ENCODE peak calls at places on chromosome 1, in ten cellular contexts. Z, V, N, U, T, D, P, B, H and O are unnamed samples.

GRCh38 chr1:23848673-23849616 is 19.1 kb downstream of the FUCA1 start:
- DNase-seq in Z (no peak), V (no peak), N (no peak), U (no peak), T (no peak), D (no peak), P (no peak), B (no peak), H (no peak), O (no peak)

GRCh38 chr1:246583448-246584185 is 17.4 kb downstream of the CNST start:
- DNase-seq in Z (no peak), V (no peak), N (no peak), U (no peak), T (no peak), D (no peak), P (no peak), B (no peak), H (no peak), O (peak; percentile 71)

GRCh38 chr1:82449671-82450070 is 648.9 kb downstream of the ADGRL2 start:
- DNase-seq in Z (no peak), V (no peak), N (peak; percentile 73), U (no peak), T (no peak), D (peak; percentile 25), P (no peak), B (no peak), H (no peak), O (peak; percentile 63)

GRCh38 chr1:230632273-230632873 is 9.9 kb upstream of the COG2 start:
- DNase-seq in Z (no peak), V (peak; percentile 33), N (peak; percentile 26), U (peak; percentile 29), T (no peak), D (peak; percentile 70), P (no peak), B (no peak), H (peak; percentile 40), O (peak; percentile 62)

GRCh38 chr1:202821467-202821866 is 10.7 kb downstream of the PCAT6 start:
- DNase-seq in Z (no peak), V (no peak), N (no peak), U (peak; percentile 62), T (no peak), D (no peak), P (no peak), B (no peak), H (no peak), O (peak; percentile 49)

GRCh38 chr1:22579541-22580155 is 16.4 kb downstream of the EPHA8 start:
- DNase-seq in Z (peak; percentile 46), V (no peak), N (no peak), U (no peak), T (no peak), D (no peak), P (no peak), B (no peak), H (peak; percentile 47), O (no peak)

GRCh38 chr1:228206582-228207351 is 1.1 kb upstream of the OBSCN start:
- DNase-seq in Z (no peak), V (no peak), N (no peak), U (no peak), T (peak; percentile 48), D (no peak), P (no peak), B (no peak), H (no peak), O (no peak)

GRCh38 chr1:19635646-19636045 is 8.5 kb upstream of the NBL1 start:
- DNase-seq in Z (no peak), V (no peak), N (no peak), U (no peak), T (no peak), D (no peak), P (no peak), B (no peak), H (no peak), O (no peak)

DNA sequence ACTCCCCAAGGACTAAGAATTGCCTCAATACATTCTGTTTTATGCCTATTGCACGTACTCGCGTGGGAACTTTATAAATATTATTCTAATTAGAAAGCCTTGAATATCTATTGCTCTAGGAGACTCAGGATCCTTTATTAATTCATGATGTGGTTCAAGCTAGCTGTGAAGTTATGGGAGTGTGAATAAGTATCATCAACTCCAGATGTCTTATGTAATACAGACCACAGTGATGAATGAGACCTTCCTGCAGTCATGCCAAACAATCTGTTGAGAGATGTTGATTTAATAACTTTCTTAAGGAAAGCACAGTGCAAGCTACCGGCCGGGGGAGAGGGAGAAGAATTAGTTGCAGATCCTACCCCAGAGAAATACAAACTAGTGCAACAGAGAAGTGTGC is 519.2 kb upstream of the ZP4 start:
- DNase-seq in Z (no peak), V (no peak), N (peak; percentile 74), U (peak; percentile 6), T (no peak), D (no peak), P (no peak), B (no peak), H (no peak), O (peak; percentile 81)
- TF ChIP-seq CTCF in Z (no peak), V (no peak), N (no peak), U (no peak), T (no peak), D (no peak), P (no peak), B (no peak), H (no peak), O (no peak)

GRCh38 chr1:8239039-8239305 is 78.9 kb upstream of the SLC45A1 start:
- DNase-seq in Z (peak; percentile 20), V (no peak), N (peak; percentile 46), U (no peak), T (no peak), D (no peak), P (no peak), B (peak; percentile 67), H (no peak), O (peak; percentile 79)
- TF ChIP-seq CTCF in Z (peak; percentile 48), V (no peak), N (peak; percentile 57), U (peak; percentile 65), T (no peak), D (no peak), P (no peak), B (peak; percentile 46), H (no peak), O (peak; percentile 63)

GRCh38 chr1:154445040-154445472 is 39.9 kb downstream of the IL6R start:
- DNase-seq in Z (no peak), V (no peak), N (peak; percentile 62), U (peak; percentile 81), T (no peak), D (no peak), P (no peak), B (no peak), H (no peak), O (peak; percentile 74)

GRCh38 chr1:154443274-154444013 is 38.3 kb downstream of the IL6R start:
- DNase-seq in Z (no peak), V (no peak), N (no peak), U (no peak), T (no peak), D (no peak), P (no peak), B (no peak), H (no peak), O (no peak)

GRCh38 chr1:154441241-154441888 is 36.2 kb downstream of the IL6R start:
- DNase-seq in Z (no peak), V (no peak), N (no peak), U (no peak), T (no peak), D (no peak), P (no peak), B (no peak), H (no peak), O (no peak)

GRCh38 chr1:154440031-154440430 is 34.9 kb downstream of the IL6R start:
- DNase-seq in Z (no peak), V (no peak), N (no peak), U (no peak), T (no peak), D (no peak), P (no peak), B (no peak), H (no peak), O (no peak)

DNA sequence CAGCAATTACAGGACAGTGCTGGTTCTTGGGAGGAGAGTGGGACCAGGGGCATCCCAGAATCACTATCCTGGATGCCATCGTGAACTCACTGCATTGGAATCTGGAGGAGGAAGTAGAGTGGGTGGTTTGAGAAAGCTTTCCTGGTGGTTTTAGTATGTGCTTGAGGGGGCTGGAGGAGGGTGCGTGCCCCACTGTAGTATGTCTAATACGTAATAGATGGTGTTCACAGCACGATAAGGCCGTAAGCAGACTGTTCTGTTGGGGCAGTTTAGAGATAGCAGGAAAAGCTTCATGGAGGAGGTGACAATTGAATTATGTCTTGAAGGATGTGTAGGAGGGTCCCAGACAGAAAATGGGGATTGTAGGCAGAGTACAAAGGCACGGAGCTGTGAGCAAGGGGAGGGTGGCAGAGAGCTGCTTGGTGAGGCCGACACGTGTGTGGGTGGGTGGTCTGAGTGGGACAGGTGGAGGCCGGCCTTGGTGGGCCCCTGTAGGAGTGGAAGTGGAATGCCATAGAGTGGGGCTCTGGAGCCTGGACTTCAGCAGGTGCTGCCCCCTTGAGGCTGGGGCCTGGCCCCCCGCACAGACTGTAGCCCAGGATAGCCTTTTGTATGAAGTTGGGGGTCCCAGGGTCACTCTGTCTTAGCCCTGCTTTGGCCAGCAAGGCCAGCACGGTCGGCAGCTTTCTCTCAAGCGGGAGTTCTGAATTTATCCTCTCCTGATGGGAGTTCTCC is 37.0 kb downstream of the IL6R start:
- DNase-seq in Z (no peak), V (peak; percentile 43), N (peak; percentile 55), U (no peak), T (no peak), D (peak; percentile 19), P (peak; percentile 56), B (no peak), H (no peak), O (no peak)
- TF ChIP-seq CTCF in Z (peak; percentile 58), V (peak; percentile 34), N (peak; percentile 69), U (peak; percentile 65), T (peak; percentile 24), D (peak; percentile 49), P (peak; percentile 24), B (peak; percentile 36), H (peak; percentile 56), O (peak; percentile 47)

GRCh38 chr1:151790071-151790939 is at the start of gene TDRKH:
- DNase-seq in Z (peak; percentile 98), V (peak; percentile 97), N (peak; percentile 100), U (peak; percentile 99), T (peak; percentile 98), D (peak; percentile 99), P (peak; percentile 98), B (peak; percentile 98), H (peak; percentile 99), O (peak; percentile 100)
- TF ChIP-seq CTCF in Z (peak; percentile 42), V (no peak), N (peak; percentile 30), U (peak; percentile 55), T (no peak), D (peak; percentile 41), P (no peak), B (peak; percentile 35), H (peak; percentile 19), O (peak; percentile 27)

GRCh38 chr1:9182784-9183257 is 51.8 kb upstream of the H6PD start:
- DNase-seq in Z (peak; percentile 34), V (peak; percentile 18), N (no peak), U (no peak), T (no peak), D (peak; percentile 47), P (no peak), B (no peak), H (no peak), O (no peak)
- TF ChIP-seq CTCF in Z (no peak), V (no peak), N (no peak), U (no peak), T (no peak), D (no peak), P (no peak), B (no peak), H (no peak), O (no peak)

GRCh38 chr1:114428083-114428754 is 82.8 kb downstream of the TRIM33 start:
- DNase-seq in Z (no peak), V (no peak), N (no peak), U (peak; percentile 19), T (no peak), D (no peak), P (no peak), B (no peak), H (no peak), O (peak; percentile 53)
- TF ChIP-seq CTCF in Z (peak; percentile 59), V (peak; percentile 59), N (peak; percentile 43), U (peak; percentile 76), T (peak; percentile 73), D (peak; percentile 49), P (no peak), B (peak; percentile 44), H (peak; percentile 51), O (peak; percentile 53)